ENCODE peak calls at places on chromosome 20, in six cellular contexts. R, D, J, Z, L and S are unnamed samples.

GRCh38 chr20:17394411-17394810 is 136.8 kb downstream of the BFSP1 start:
- DNase-seq in R (no peak), J (no peak), L (no peak), D (no peak), Z (no peak), S (no peak)

GRCh38 chr20:35648836-35649235 is 15.9 kb downstream of the CPNE1 start:
- DNase-seq in R (no peak), L (no peak), Z (no peak), J (no peak), D (no peak), S (no peak)

GRCh38 chr20:34100578-34100977 is 11.5 kb downstream of the EIF2S2 start:
- DNase-seq in J (no peak), R (no peak), L (no peak), Z (no peak), D (no peak), S (no peak)

GRCh38 chr20:36339646-36340592 is 33.8 kb downstream of the DLGAP4 start:
- DNase-seq in L (no peak), J (no peak), D (no peak), Z (no peak), R (peak; percentile 48), S (no peak)

GRCh38 chr20:17767624-17768023 is 67.9 kb downstream of the BANF2 start:
- DNase-seq in Z (no peak), D (no peak), R (no peak), J (no peak), L (no peak), S (no peak)

GRCh38 chr20:34562643-34563042 is 4.1 kb downstream of the MAP1LC3A start:
- DNase-seq in J (no peak), R (peak; percentile 28), L (no peak), Z (no peak), D (no peak), S (no peak)

GRCh38 chr20:11777861-11778570 is 139.7 kb upstream of the BTBD3 start:
- DNase-seq in R (no peak), Z (no peak), J (no peak), D (no peak), L (no peak), S (no peak)

GRCh38 chr20:3163099-3164042 is 3.7 kb upstream of the FASTKD5 start:
- DNase-seq in Z (no peak), J (no peak), D (no peak), R (no peak), L (no peak), S (no peak)

GRCh38 chr20:8117636-8118413 is 14.2 kb upstream of the PLCB1 start:
- DNase-seq in Z (no peak), J (no peak), R (no peak), L (no peak), D (no peak), S (no peak)

GRCh38 chr20:62887147-62887859 is 25.7 kb upstream of the TCFL5 start:
- DNase-seq in J (no peak), D (peak; percentile 94), R (peak; percentile 46), Z (no peak), L (peak; percentile 82), S (peak; percentile 89)

GRCh38 chr20:63124092-63124781 is 91.7 kb downstream of the YTHDF1 start:
- DNase-seq in L (no peak), D (peak; percentile 53), Z (no peak), J (no peak), R (no peak), S (peak; percentile 86)

GRCh38 chr20:50820515-50821256 is 25.8 kb downstream of the BCAS4 start:
- DNase-seq in R (no peak), L (no peak), D (no peak), J (no peak), Z (no peak), S (no peak)

GRCh38 chr20:57187068-57187634 is 79.3 kb downstream of the BMP7 start:
- DNase-seq in Z (no peak), J (no peak), L (no peak), R (no peak), D (no peak), S (no peak)

GRCh38 chr20:8909596-8909995 is 159.3 kb upstream of the PLCB4 start:
- DNase-seq in J (no peak), D (no peak), Z (no peak), L (no peak), R (no peak), S (no peak)

GRCh38 chr20:1513801-1514200 is 22.6 kb upstream of the SIRPB2 start:
- DNase-seq in R (no peak), J (no peak), Z (no peak), L (no peak), D (no peak), S (no peak)

GRCh38 chr20:6711950-6712634 is 55.4 kb upstream of the BMP2 start:
- DNase-seq in D (peak; percentile 67), L (no peak), Z (no peak), J (peak; percentile 38), R (no peak), S (no peak)

GRCh38 chr20:11626551-11626950 is 291.1 kb upstream of the BTBD3 start:
- DNase-seq in L (no peak), Z (no peak), J (no peak), D (no peak), R (no peak), S (no peak)

GRCh38 chr20:3839328-3839727 is 7.3 kb upstream of the MAVS start:
- DNase-seq in J (no peak), R (no peak), D (no peak), L (no peak), Z (no peak), S (no peak)

GRCh38 chr20:46810442-46811327 is 84.0 kb upstream of the EYA2 start:
- DNase-seq in L (no peak), J (no peak), D (no peak), R (no peak), Z (no peak), S (no peak)

GRCh38 chr20:63966172-63966943 is 3.4 kb downstream of the ZNF512B start:
- DNase-seq in R (no peak), L (peak; percentile 23), D (peak; percentile 60), Z (no peak), J (no peak), S (peak; percentile 87)

GRCh38 chr20:7841291-7841966 is 98.8 kb downstream of the HAO1 start:
- DNase-seq in Z (no peak), L (no peak), R (no peak), J (no peak), D (no peak), S (no peak)